ENCODE peak calls at places on chromosome 16, in eight cellular contexts. S is neural crest cell; N is skeletal muscle cell; H is SW480; O is CD4-positive, alpha-beta memory T cell; V is T follicular helper cell; P is HT1080; G is 8988T. C is an unnamed sample.

GRCh38 chr16:70805787-70806186 is 4.8 kb upstream of the VAC14 start:
- DNase-seq in V (no peak), O (no peak), G (no peak), P (peak), H (no peak), N (peak), S (no peak), C (no peak)

GRCh38 chr16:76900285-76901263 is 290.4 kb upstream of the MON1B start:
- DNase-seq in P (no peak), H (no peak), V (no peak), G (no peak), O (no peak), S (no peak), N (no peak), C (no peak)

GRCh38 chr16:12674096-12674495 is 129.6 kb downstream of the CPPED1 start:
- DNase-seq in P (peak), S (no peak), O (no peak), H (no peak), N (peak), G (no peak), V (no peak), C (no peak)

GRCh38 chr16:27355610-27356009 is 41.8 kb downstream of the IL4R start:
- DNase-seq in H (no peak), P (peak), N (no peak), O (peak), S (no peak), V (no peak), G (no peak), C (no peak)

GRCh38 chr16:58753711-58754134 is 19.6 kb upstream of the GOT2 start:
- DNase-seq in O (no peak), G (no peak), P (no peak), H (no peak), S (no peak), V (no peak), N (no peak), C (no peak)

GRCh38 chr16:84166796-84167695 is 19.8 kb downstream of the TAF1C start:
- DNase-seq in P (no peak), G (no peak), V (no peak), H (no peak), N (no peak), S (no peak), O (no peak), C (no peak)

GRCh38 chr16:86945166-86945900 is 367.0 kb downstream of the FOXL1 start:
- DNase-seq in S (no peak), P (no peak), H (no peak), N (no peak), O (no peak), G (no peak), V (no peak), C (no peak)

GRCh38 chr16:57091200-57091989 is 988 bp upstream of the CPNE2 start:
- DNase-seq in N (no peak), O (no peak), P (peak), S (peak), V (no peak), G (no peak), H (peak), C (no peak)

GRCh38 chr16:71357681-71358080 is 842 bp upstream of the CALB2 start:
- DNase-seq in O (no peak), V (no peak), G (no peak), S (no peak), H (no peak), N (no peak), P (no peak), C (no peak)

GRCh38 chr16:6148361-6148760 is 1050.8 kb upstream of the EEF2KMT start:
- DNase-seq in S (no peak), H (no peak), P (no peak), N (no peak), G (no peak), O (no peak), V (no peak), C (no peak)

GRCh38 chr16:30948956-30949654 is at the start of gene ORAI3:
- DNase-seq in H (peak), G (no peak), V (no peak), O (no peak), N (no peak), S (peak), P (peak), C (peak)

GRCh38 chr16:75486666-75487313 is 8.5 kb downstream of the CHST6 start:
- DNase-seq in G (no peak), V (no peak), S (no peak), P (no peak), H (no peak), O (no peak), N (no peak), C (no peak)

GRCh38 chr16:63228259-63228658 is 1192.0 kb upstream of the CDH8 start:
- DNase-seq in O (no peak), H (no peak), S (no peak), P (no peak), V (no peak), G (no peak), N (no peak), C (no peak)

GRCh38 chr16:88070989-88071625 is 119.9 kb downstream of the BANP start:
- DNase-seq in G (no peak), O (no peak), V (no peak), P (no peak), N (no peak), H (no peak), S (no peak), C (no peak)

GRCh38 chr16:71673190-71673956 is 47.4 kb downstream of the MARVELD3 start:
- DNase-seq in O (no peak), G (no peak), S (no peak), N (no peak), V (no peak), P (no peak), H (no peak), C (no peak)

GRCh38 chr16:51144203-51144602 is 6.9 kb downstream of the SALL1 start:
- DNase-seq in O (no peak), P (no peak), H (no peak), G (no peak), N (no peak), V (no peak), S (no peak), C (no peak)

GRCh38 chr16:6576646-6577045 is 756.0 kb upstream of the RBFOX1 start:
- DNase-seq in P (no peak), H (no peak), G (no peak), S (no peak), O (no peak), N (no peak), V (no peak), C (no peak)

GRCh38 chr16:85757341-85757822 is 6.5 kb upstream of the C16orf74 start:
- DNase-seq in G (no peak), P (peak), V (no peak), O (no peak), H (peak), N (peak), S (no peak), C (peak)

GRCh38 chr16:2472885-2473284 is 1.8 kb downstream of the NTN3 start:
- DNase-seq in S (no peak), H (no peak), G (peak), O (no peak), N (no peak), P (no peak), V (no peak), C (no peak)

GRCh38 chr16:81595676-81596292 is 151.2 kb downstream of the CMIP start:
- DNase-seq in H (no peak), P (no peak), S (no peak), O (no peak), V (no peak), G (no peak), N (no peak), C (no peak)

GRCh38 chr16:48188449-48189102 is 32.8 kb upstream of the ABCC12 start:
- DNase-seq in P (no peak), H (peak), V (no peak), G (no peak), O (no peak), N (no peak), S (no peak), C (no peak)

GRCh38 chr16:75377971-75378386 is 55.3 kb downstream of the CFDP1 start:
- DNase-seq in O (no peak), H (no peak), G (peak), P (peak), V (no peak), N (peak), S (peak), C (no peak)

GRCh38 chr16:57781741-57782606 is 20.3 kb downstream of the KIFC3 start:
- DNase-seq in N (no peak), P (peak), O (no peak), V (no peak), G (no peak), S (no peak), H (no peak), C (no peak)

GRCh38 chr16:85421338-85422123 is 191.6 kb upstream of the GSE1 start:
- DNase-seq in S (no peak), P (no peak), N (no peak), V (no peak), H (no peak), O (no peak), G (no peak), C (no peak)

GRCh38 chr16:24834459-24835335 is 11.1 kb upstream of the SLC5A11 start:
- DNase-seq in S (no peak), G (peak), H (peak), O (no peak), P (peak), N (no peak), V (no peak), C (no peak)

GRCh38 chr16:53960954-53961616 is 257.1 kb downstream of the FTO start:
- DNase-seq in H (no peak), N (no peak), G (no peak), V (no peak), O (no peak), P (no peak), S (no peak), C (no peak)

GRCh38 chr16:10076037-10076436 is 106.2 kb downstream of the GRIN2A start:
- DNase-seq in O (no peak), V (no peak), S (no peak), H (no peak), G (no peak), P (no peak), N (no peak), C (no peak)

GRCh38 chr16:77169650-77170236 is 21.2 kb upstream of the MON1B start:
- DNase-seq in P (peak), V (peak), S (peak), H (peak), N (no peak), G (no peak), O (peak), C (no peak)

GRCh38 chr16:57422026-57422944 is 17.7 kb downstream of the CCL17 start:
- DNase-seq in H (peak), N (peak), O (no peak), V (no peak), S (peak), G (peak), P (peak), C (no peak)

GRCh38 chr16:58011652-58012051 is 10.4 kb downstream of the USB1 start:
- DNase-seq in P (peak), S (no peak), V (no peak), O (no peak), H (no peak), N (no peak), G (peak), C (no peak)

GRCh38 chr16:57432989-57433388 is 14.2 kb downstream of the CIAPIN1 start:
- DNase-seq in H (no peak), V (no peak), O (no peak), S (no peak), P (no peak), N (no peak), G (no peak), C (no peak)

GRCh38 chr16:81493755-81494433 is 49.3 kb downstream of the CMIP start:
- DNase-seq in H (peak), S (no peak), P (peak), V (no peak), O (no peak), N (peak), G (peak), C (no peak)

GRCh38 chr16:81366316-81366932 is 51.7 kb downstream of the GAN start:
- DNase-seq in N (peak), S (peak), G (no peak), O (peak), P (peak), H (peak), V (no peak), C (peak)

GRCh38 chr16:57091990-57092785 is at the start of gene CPNE2:
- DNase-seq in H (peak), P (peak), V (no peak), S (peak), G (peak), O (peak), N (no peak), C (no peak)

GRCh38 chr16:63613701-63614100 is 1508.2 kb downstream of the CDH11 start:
- DNase-seq in S (no peak), P (peak), N (no peak), G (no peak), O (no peak), V (no peak), H (peak), C (no peak)

GRCh38 chr16:89009343-89010209 is 32.6 kb upstream of the CBFA2T3 start:
- DNase-seq in H (no peak), S (no peak), V (no peak), O (peak), N (no peak), P (no peak), G (no peak), C (peak)

GRCh38 chr16:12575288-12575687 is 228.4 kb downstream of the CPPED1 start:
- DNase-seq in G (no peak), V (no peak), S (no peak), N (no peak), H (no peak), O (no peak), P (no peak), C (no peak)

GRCh38 chr16:58843675-58844074 is 109.6 kb upstream of the GOT2 start:
- DNase-seq in S (no peak), H (peak), O (no peak), G (no peak), P (peak), V (no peak), N (peak), C (no peak)

GRCh38 chr16:15650698-15651161 is 685 bp downstream of the NDE1 start:
- DNase-seq in S (peak), G (no peak), N (no peak), O (peak), H (no peak), P (no peak), V (no peak), C (no peak)

GRCh38 chr16:30335598-30336474 is 19.3 kb downstream of the CD2BP2 start:
- DNase-seq in G (no peak), P (no peak), O (no peak), N (no peak), H (peak), S (no peak), V (no peak), C (no peak)